ENCODE peak calls at places on chromosomes 2 and 18, in seven cellular contexts. I is stimulated activated CD8-positive, alpha-beta memory T cell treated with anti-CD3 and anti-CD28 coated beads, Interleukin-4, amount 100 ng/mL, for 1 hour; R is KG1; D is thyroid gland; E is RCC 7860; Z is activated T-cell treated with anti-CD3 and anti-CD28 coated beads, Interleukin-2, amount 50 U/mL, for 4 hours; V is neuronal stem cell. J is an unnamed sample.

GRCh38 chr2:221202431-221202830 is 369.7 kb downstream of the EPHA4 start:
- DNase-seq in E (no peak), V (no peak), R (no peak), I (no peak), Z (no peak), D (peak; percentile 7), J (no peak)

GRCh38 chr2:59490994-59491393 is 1062.5 kb downstream of the BCL11A start:
- DNase-seq in D (no peak), R (no peak), E (no peak), V (no peak), Z (no peak), I (no peak), J (no peak)

GRCh38 chr2:24492283-24493272 is 1.5 kb downstream of the NCOA1 start:
- DNase-seq in Z (no peak), E (no peak), I (no peak), D (no peak), V (peak; percentile 20), R (no peak), J (peak; percentile 51)

GRCh38 chr2:144510206-144510991 is 9.5 kb downstream of the ZEB2 start:
- DNase-seq in D (no peak), E (peak; percentile 81), V (no peak), Z (no peak), I (no peak), R (no peak), J (peak; percentile 92)

GRCh38 chr2:201414099-201415023 is 36.9 kb downstream of the TRAK2 start:
- DNase-seq in I (no peak), V (no peak), R (no peak), D (no peak), Z (no peak), E (no peak), J (no peak)

GRCh38 chr2:239139566-239139965 is 261.3 kb downstream of the HDAC4 start:
- DNase-seq in R (no peak), E (no peak), I (no peak), D (no peak), Z (no peak), V (no peak), J (no peak)

GRCh38 chr18:76803814-76804213 is 18.5 kb upstream of the ZNF236 start:
- DNase-seq in E (peak; percentile 30), R (peak; percentile 55), V (peak; percentile 54), I (peak; percentile 45), Z (peak; percentile 70), D (peak; percentile 53), J (peak; percentile 90)

GRCh38 chr2:98908909-98909308 is 27.1 kb downstream of the CRACDL start:
- DNase-seq in V (no peak), D (no peak), E (no peak), Z (no peak), I (no peak), R (no peak), J (no peak)

GRCh38 chr2:61887684-61888303 is 662 bp downstream of the CCT4 start:
- DNase-seq in Z (no peak), D (peak; percentile 18), E (no peak), I (no peak), R (no peak), V (peak; percentile 8), J (peak; percentile 29)

GRCh38 chr2:120761911-120762310 is 26.2 kb downstream of the GLI2 start:
- DNase-seq in D (no peak), I (no peak), V (no peak), R (no peak), E (no peak), Z (no peak), J (no peak)

GRCh38 chr18:47260138-47260923 is 8.9 kb upstream of the SKOR2 start:
- DNase-seq in V (peak; percentile 83), I (no peak), D (peak; percentile 45), E (no peak), R (peak; percentile 24), Z (no peak), J (peak; percentile 94)

GRCh38 chr2:182540236-182540635 is 113.4 kb upstream of the PDE1A start:
- DNase-seq in E (no peak), I (no peak), V (no peak), D (no peak), Z (no peak), R (no peak), J (no peak)

GRCh38 chr18:26549103-26549485 is 741 bp upstream of the KCTD1 start:
- DNase-seq in Z (no peak), I (no peak), E (peak; percentile 8), V (peak; percentile 48), D (peak; percentile 40), R (no peak), J (peak; percentile 63)

GRCh38 chr18:51857989-51858388 is 482.0 kb upstream of the DCC start:
- DNase-seq in I (no peak), R (no peak), Z (no peak), V (no peak), D (no peak), E (no peak), J (no peak)

GRCh38 chr18:63422862-63423304 is 607 bp upstream of the VPS4B start:
- DNase-seq in I (no peak), V (no peak), Z (no peak), R (no peak), E (no peak), D (no peak), J (no peak)

GRCh38 chr18:50819727-50820378 is at the start of gene MRO:
- DNase-seq in D (peak; percentile 88), E (peak; percentile 51), I (peak; percentile 65), V (peak; percentile 78), R (peak; percentile 68), Z (peak; percentile 75), J (peak; percentile 87)

GRCh38 chr2:37809525-37809924 is 115.6 kb upstream of the RMDN2 start:
- DNase-seq in R (no peak), V (no peak), D (peak; percentile 51), I (no peak), Z (no peak), E (no peak), J (peak; percentile 66)

GRCh38 chr18:75656035-75656434 is 228.5 kb upstream of the SMIM21 start:
- DNase-seq in Z (no peak), R (peak; percentile 61), I (no peak), V (no peak), E (no peak), D (no peak), J (peak; percentile 34)

J was measured in GM23338.